ENCODE peak calls at places on chromosomes 12 and 14, in six cellular contexts. One of them, this sample, is unnamed.

GRCh38 chr14:105076805-105077648 is 11.8 kb upstream of the GPR132 start:
- DNase-seq in A549: no peak
- DNase-seq in astrocyte: no peak
- DNase-seq in breast epithelium: no peak
- DNase-seq in Peyer's patch: no peak
- DNase-seq in tibial artery: no peak
- DNase-seq in this sample: no peak

GRCh38 chr12:77214136-77214535 is 148.8 kb upstream of the E2F7 start:
- DNase-seq in astrocyte: peak
- DNase-seq in Peyer's patch: no peak
- DNase-seq in tibial artery: no peak
- DNase-seq in A549: no peak
- DNase-seq in breast epithelium: no peak
- DNase-seq in this sample: no peak

GRCh38 chr12:104929926-104930325 is 28.2 kb downstream of the SLC41A2 start:
- DNase-seq in tibial artery: no peak
- DNase-seq in A549: no peak
- DNase-seq in Peyer's patch: no peak
- DNase-seq in breast epithelium: no peak
- DNase-seq in astrocyte: no peak
- DNase-seq in this sample: no peak

GRCh38 chr12:117441751-117442150 is 80.3 kb upstream of the NOS1 start:
- DNase-seq in breast epithelium: peak
- DNase-seq in tibial artery: no peak
- DNase-seq in Peyer's patch: no peak
- DNase-seq in astrocyte: peak
- DNase-seq in A549: peak
- DNase-seq in this sample: no peak

GRCh38 chr12:118398878-118399277 is 22.5 kb downstream of the SUDS3 start:
- DNase-seq in Peyer's patch: no peak
- DNase-seq in tibial artery: no peak
- DNase-seq in A549: no peak
- DNase-seq in breast epithelium: no peak
- DNase-seq in astrocyte: no peak
- DNase-seq in this sample: no peak

GRCh38 chr12:2306012-2306411 is 253.2 kb downstream of the CACNA1C start:
- DNase-seq in astrocyte: peak
- DNase-seq in tibial artery: no peak
- DNase-seq in A549: no peak
- DNase-seq in breast epithelium: no peak
- DNase-seq in Peyer's patch: no peak
- DNase-seq in this sample: no peak

GRCh38 chr12:89051065-89051677 is 301.1 kb downstream of the DUSP6 start:
- DNase-seq in astrocyte: peak
- DNase-seq in tibial artery: no peak
- DNase-seq in Peyer's patch: no peak
- DNase-seq in A549: peak
- DNase-seq in breast epithelium: no peak
- DNase-seq in this sample: no peak

GRCh38 chr12:48199784-48200198 is 3.3 kb downstream of the OR10AD1 start:
- DNase-seq in Peyer's patch: no peak
- DNase-seq in A549: peak
- DNase-seq in tibial artery: no peak
- DNase-seq in astrocyte: no peak
- DNase-seq in breast epithelium: no peak
- DNase-seq in this sample: no peak

GRCh38 chr12:95548056-95548538 is 3.2 kb downstream of the USP44 start:
- DNase-seq in breast epithelium: no peak
- DNase-seq in astrocyte: peak
- DNase-seq in tibial artery: no peak
- DNase-seq in Peyer's patch: peak
- DNase-seq in A549: no peak
- DNase-seq in this sample: peak

GRCh38 chr14:36874396-36875138 is 212.9 kb downstream of the PAX9 start:
- DNase-seq in tibial artery: no peak
- DNase-seq in A549: no peak
- DNase-seq in astrocyte: no peak
- DNase-seq in Peyer's patch: no peak
- DNase-seq in breast epithelium: no peak
- DNase-seq in this sample: no peak

GRCh38 chr12:69405466-69405865 is 45.9 kb downstream of the YEATS4 start:
- DNase-seq in Peyer's patch: no peak
- DNase-seq in tibial artery: peak
- DNase-seq in breast epithelium: no peak
- DNase-seq in A549: peak
- DNase-seq in astrocyte: peak
- DNase-seq in this sample: peak

GRCh38 chr14:99853206-99853605 is 60.0 kb downstream of the EML1 start:
- DNase-seq in breast epithelium: no peak
- DNase-seq in A549: no peak
- DNase-seq in tibial artery: no peak
- DNase-seq in Peyer's patch: no peak
- DNase-seq in astrocyte: no peak
- DNase-seq in this sample: no peak

GRCh38 chr12:86950043-86950838 is 694.0 kb upstream of the MGAT4C start:
- DNase-seq in breast epithelium: no peak
- DNase-seq in A549: no peak
- DNase-seq in tibial artery: no peak
- DNase-seq in Peyer's patch: no peak
- DNase-seq in astrocyte: no peak
- DNase-seq in this sample: no peak

GRCh38 chr12:76037130-76038105 is 5.8 kb upstream of the PHLDA1 start:
- DNase-seq in tibial artery: no peak
- DNase-seq in Peyer's patch: no peak
- DNase-seq in breast epithelium: no peak
- DNase-seq in astrocyte: peak
- DNase-seq in A549: peak
- DNase-seq in this sample: no peak

GRCh38 chr12:56574210-56574609 is 52.6 kb downstream of the RBMS2 start:
- DNase-seq in A549: no peak
- DNase-seq in astrocyte: peak
- DNase-seq in breast epithelium: no peak
- DNase-seq in tibial artery: no peak
- DNase-seq in Peyer's patch: no peak
- DNase-seq in this sample: no peak

GRCh38 chr14:90272523-90272922 is 16.2 kb downstream of the PSMC1 start:
- DNase-seq in Peyer's patch: no peak
- DNase-seq in breast epithelium: no peak
- DNase-seq in A549: no peak
- DNase-seq in tibial artery: no peak
- DNase-seq in astrocyte: no peak
- DNase-seq in this sample: no peak
- H3K27ac ChIP-seq in Peyer's patch: no peak
- H3K27ac ChIP-seq in breast epithelium: no peak
- H3K27ac ChIP-seq in A549: no peak
- H3K27ac ChIP-seq in tibial artery: peak
- H3K27ac ChIP-seq in astrocyte: no peak
- H3K27ac ChIP-seq in this sample: no peak

GRCh38 chr12:51792417-51792816 is 56.1 kb downstream of the FIGNL2 start:
- DNase-seq in tibial artery: no peak
- DNase-seq in astrocyte: no peak
- DNase-seq in A549: no peak
- DNase-seq in breast epithelium: no peak
- DNase-seq in Peyer's patch: no peak
- DNase-seq in this sample: no peak
- TF ChIP-seq CTCF in tibial artery: no peak
- TF ChIP-seq CTCF in astrocyte: no peak
- TF ChIP-seq CTCF in A549: no peak
- TF ChIP-seq CTCF in breast epithelium: no peak
- TF ChIP-seq CTCF in Peyer's patch: no peak
- TF ChIP-seq CTCF in this sample: no peak

DNA sequence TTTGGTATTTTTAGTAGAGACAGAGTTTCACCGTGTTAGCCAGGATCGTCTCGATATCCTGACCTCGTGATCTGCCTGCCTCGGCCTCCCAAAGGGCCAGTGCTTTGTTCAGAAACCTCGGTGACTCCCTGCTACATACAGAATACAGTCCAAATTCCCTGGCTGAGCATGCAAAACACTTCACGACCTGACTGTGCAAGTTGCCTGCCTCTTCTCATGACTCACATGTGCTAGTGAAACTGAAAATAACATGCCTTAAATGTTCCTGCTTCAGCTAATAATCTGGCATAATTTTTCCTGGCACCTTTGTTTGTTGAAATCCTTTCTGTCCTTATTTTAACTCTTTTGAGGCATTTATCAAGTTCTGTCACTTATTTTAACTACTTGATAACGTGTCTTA is 8.2 kb downstream of the DMAC2L start:
- DNase-seq in A549: no peak
- DNase-seq in Peyer's patch: no peak
- DNase-seq in astrocyte: peak
- DNase-seq in tibial artery: no peak
- DNase-seq in breast epithelium: no peak
- DNase-seq in this sample: no peak
- H3K4me3 ChIP-seq in A549: no peak
- H3K4me3 ChIP-seq in Peyer's patch: no peak
- H3K4me3 ChIP-seq in astrocyte: no peak
- H3K4me3 ChIP-seq in tibial artery: no peak
- H3K4me3 ChIP-seq in breast epithelium: no peak
- H3K4me3 ChIP-seq in this sample: no peak

DNA sequence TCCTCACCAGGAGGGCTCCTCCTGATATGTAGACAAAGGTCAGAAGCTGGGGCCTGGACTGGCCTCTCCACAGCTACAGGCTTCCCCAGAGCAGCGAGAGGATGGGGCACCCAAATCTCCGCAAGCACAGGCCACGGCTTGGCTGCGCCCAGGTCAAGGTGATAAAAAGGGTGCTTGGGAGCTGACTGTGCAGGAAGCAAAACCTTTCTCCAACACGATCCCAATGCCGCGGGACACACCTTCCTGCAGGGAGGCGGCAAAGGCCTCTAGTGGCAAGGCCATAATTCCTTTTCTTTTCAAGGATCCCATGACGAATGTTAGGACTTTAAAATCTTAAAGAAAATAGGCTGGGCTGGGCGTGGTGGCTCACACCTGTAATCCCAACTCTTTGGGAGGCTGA is 13.6 kb downstream of the ITPK1 start:
- DNase-seq in astrocyte: no peak
- DNase-seq in Peyer's patch: no peak
- DNase-seq in breast epithelium: no peak
- DNase-seq in tibial artery: no peak
- DNase-seq in A549: no peak
- DNase-seq in this sample: no peak
- H3K27ac ChIP-seq in astrocyte: no peak
- H3K27ac ChIP-seq in Peyer's patch: no peak
- H3K27ac ChIP-seq in breast epithelium: no peak
- H3K27ac ChIP-seq in tibial artery: no peak
- H3K27ac ChIP-seq in A549: no peak
- H3K27ac ChIP-seq in this sample: no peak

GRCh38 chr14:35404496-35405303 is at the start of gene NFKBIA:
- DNase-seq in A549: peak
- DNase-seq in astrocyte: peak
- DNase-seq in tibial artery: peak
- DNase-seq in breast epithelium: peak
- DNase-seq in Peyer's patch: peak
- DNase-seq in this sample: peak
- TF ChIP-seq CTCF in A549: peak
- TF ChIP-seq CTCF in astrocyte: peak
- TF ChIP-seq CTCF in tibial artery: peak
- TF ChIP-seq CTCF in breast epithelium: peak
- TF ChIP-seq CTCF in Peyer's patch: peak
- TF ChIP-seq CTCF in this sample: no peak

GRCh38 chr12:7961395-7962188 is 25.6 kb upstream of the SLC2A3 start:
- DNase-seq in astrocyte: peak
- DNase-seq in breast epithelium: no peak
- DNase-seq in A549: no peak
- DNase-seq in Peyer's patch: no peak
- DNase-seq in tibial artery: no peak
- DNase-seq in this sample: no peak
- H3K4me3 ChIP-seq in astrocyte: no peak
- H3K4me3 ChIP-seq in breast epithelium: no peak
- H3K4me3 ChIP-seq in A549: peak
- H3K4me3 ChIP-seq in Peyer's patch: no peak
- H3K4me3 ChIP-seq in tibial artery: peak
- H3K4me3 ChIP-seq in this sample: peak

GRCh38 chr14:87196436-87196835 is 796.5 kb downstream of the GALC start:
- DNase-seq in tibial artery: no peak
- DNase-seq in breast epithelium: no peak
- DNase-seq in astrocyte: no peak
- DNase-seq in Peyer's patch: no peak
- DNase-seq in A549: no peak
- DNase-seq in this sample: no peak

DNA sequence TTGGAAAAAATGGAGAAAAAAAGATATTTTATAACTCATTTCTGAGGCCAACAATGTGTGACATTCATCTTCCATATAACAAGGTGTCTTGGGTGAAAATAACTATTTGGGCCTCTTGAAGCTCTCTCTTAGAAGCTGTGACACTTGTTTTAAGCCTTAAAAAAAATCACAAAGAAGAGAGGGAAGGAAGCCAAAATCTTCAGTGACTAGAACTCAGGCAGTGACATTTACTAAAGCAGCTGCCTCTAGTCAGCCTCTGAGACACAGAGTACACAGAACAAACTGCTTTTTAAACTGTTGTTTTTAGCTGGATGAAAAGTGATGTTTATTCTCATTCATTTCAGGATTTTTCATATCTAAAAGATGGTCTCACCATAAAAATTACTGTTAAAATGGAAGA is 793.6 kb downstream of the GALC start:
- DNase-seq in astrocyte: no peak
- DNase-seq in breast epithelium: no peak
- DNase-seq in tibial artery: no peak
- DNase-seq in A549: no peak
- DNase-seq in Peyer's patch: no peak
- DNase-seq in this sample: no peak
- H3K27ac ChIP-seq in astrocyte: no peak
- H3K27ac ChIP-seq in breast epithelium: no peak
- H3K27ac ChIP-seq in tibial artery: no peak
- H3K27ac ChIP-seq in A549: no peak
- H3K27ac ChIP-seq in Peyer's patch: no peak
- H3K27ac ChIP-seq in this sample: no peak

DNA sequence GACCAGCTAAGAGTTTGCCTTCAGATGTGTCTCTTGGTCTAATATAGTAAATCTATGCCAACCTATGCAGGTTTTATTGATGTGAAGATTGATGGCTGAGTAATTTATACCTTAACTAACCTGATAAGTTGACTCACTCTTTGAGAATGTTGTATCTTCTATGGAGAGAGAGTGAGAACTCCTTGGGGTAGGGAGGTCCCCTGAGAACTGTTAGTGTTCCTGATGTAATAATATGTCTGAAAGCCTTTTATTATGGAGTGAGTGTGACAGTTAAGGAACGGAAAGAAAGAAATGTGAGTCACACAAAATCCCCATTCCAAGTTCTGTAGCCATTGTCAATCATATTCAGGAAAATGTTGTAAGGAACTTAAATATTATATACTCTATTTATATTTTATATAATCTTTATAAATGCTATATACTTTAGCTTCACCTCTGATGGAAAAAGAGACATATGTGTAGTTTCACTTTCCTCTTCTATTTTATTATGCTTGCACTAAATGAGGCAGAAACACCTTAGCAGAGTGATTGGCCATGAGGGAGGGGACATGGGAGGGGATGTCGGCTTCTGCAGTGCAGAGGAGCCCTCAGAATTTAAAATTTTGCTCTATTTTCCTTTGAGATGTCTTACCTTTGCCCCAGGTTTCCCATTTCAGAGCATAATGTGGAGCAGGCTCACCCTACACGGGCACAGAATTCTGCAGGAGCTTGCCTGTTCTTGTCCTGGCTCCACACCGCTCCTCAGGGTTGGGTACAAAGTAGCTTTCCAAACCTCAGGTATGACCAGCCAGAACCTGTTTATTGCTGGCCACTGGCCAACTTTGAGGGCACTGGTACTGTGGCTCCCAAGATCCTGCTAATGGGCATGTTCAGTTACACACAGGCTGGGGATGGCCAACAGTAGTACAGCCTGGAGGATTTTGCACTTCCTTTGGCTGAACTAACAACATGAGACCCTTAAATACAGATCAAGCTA is 57.7 kb downstream of the ARF6 start:
- DNase-seq in A549: no peak
- DNase-seq in tibial artery: no peak
- DNase-seq in breast epithelium: peak
- DNase-seq in astrocyte: no peak
- DNase-seq in Peyer's patch: peak
- DNase-seq in this sample: no peak
- TF ChIP-seq CTCF in A549: no peak
- TF ChIP-seq CTCF in tibial artery: no peak
- TF ChIP-seq CTCF in breast epithelium: no peak
- TF ChIP-seq CTCF in astrocyte: no peak
- TF ChIP-seq CTCF in Peyer's patch: no peak
- TF ChIP-seq CTCF in this sample: no peak

This sample was measured in coronary artery.